ENCODE peak calls at places on chromosomes 13 and 19, in four cellular contexts. One of them, this sample, is unnamed.

GRCh38 chr13:29362849-29363604 is 232.5 kb downstream of the SLC7A1 start:
- DNase-seq in RWPE1: peak; percentile 65
- DNase-seq in thoracic aorta: no peak
- DNase-seq in glutamatergic neuron: peak; percentile 61
- DNase-seq in this sample: peak; percentile 55

GRCh38 chr13:37168151-37168550 is 62.7 kb upstream of the CSNK1A1L start:
- DNase-seq in glutamatergic neuron: no peak
- DNase-seq in thoracic aorta: no peak
- DNase-seq in RWPE1: no peak
- DNase-seq in this sample: no peak

GRCh38 chr19:1161716-1162115 is 12.4 kb downstream of the SBNO2 start:
- DNase-seq in RWPE1: peak; percentile 90
- DNase-seq in thoracic aorta: no peak
- DNase-seq in glutamatergic neuron: no peak
- DNase-seq in this sample: no peak

GRCh38 chr19:33770107-33770506 is 26.6 kb upstream of the KCTD15 start:
- DNase-seq in glutamatergic neuron: no peak
- DNase-seq in thoracic aorta: no peak
- DNase-seq in RWPE1: no peak
- DNase-seq in this sample: no peak

GRCh38 chr19:16293133-16294085 is 31.2 kb upstream of the KLF2 start:
- DNase-seq in RWPE1: peak; percentile 35
- DNase-seq in glutamatergic neuron: no peak
- DNase-seq in thoracic aorta: peak; percentile 63
- DNase-seq in this sample: peak; percentile 19

GRCh38 chr13:63773476-63773875 is 2357.8 kb upstream of the PCDH20 start:
- DNase-seq in thoracic aorta: no peak
- DNase-seq in RWPE1: no peak
- DNase-seq in glutamatergic neuron: no peak
- DNase-seq in this sample: no peak

GRCh38 chr13:38656699-38657098 is 30.2 kb upstream of the FREM2 start:
- DNase-seq in thoracic aorta: no peak
- DNase-seq in glutamatergic neuron: no peak
- DNase-seq in RWPE1: no peak
- DNase-seq in this sample: no peak

GRCh38 chr13:87003265-87003664 is 667.9 kb upstream of the SLITRK5 start:
- DNase-seq in glutamatergic neuron: no peak
- DNase-seq in RWPE1: no peak
- DNase-seq in thoracic aorta: no peak
- DNase-seq in this sample: no peak

GRCh38 chr13:39787086-39787487 is 131.6 kb downstream of the COG6 start:
- DNase-seq in thoracic aorta: no peak
- DNase-seq in glutamatergic neuron: no peak
- DNase-seq in RWPE1: no peak
- DNase-seq in this sample: no peak

GRCh38 chr13:29887651-29888050 is 37.2 kb upstream of the UBL3 start:
- DNase-seq in glutamatergic neuron: peak; percentile 39
- DNase-seq in RWPE1: no peak
- DNase-seq in thoracic aorta: no peak
- DNase-seq in this sample: no peak

GRCh38 chr13:32587774-32588165 is 1.5 kb downstream of the PDS5B start:
- DNase-seq in glutamatergic neuron: no peak
- DNase-seq in thoracic aorta: no peak
- DNase-seq in RWPE1: no peak
- DNase-seq in this sample: no peak

GRCh38 chr19:12668937-12669271 is 2.3 kb downstream of the WDR83 start:
- DNase-seq in thoracic aorta: no peak
- DNase-seq in RWPE1: peak; percentile 53
- DNase-seq in glutamatergic neuron: peak; percentile 48
- DNase-seq in this sample: peak; percentile 53

GRCh38 chr19:46629546-46630025 is 4.7 kb upstream of the PTGIR start:
- DNase-seq in glutamatergic neuron: no peak
- DNase-seq in RWPE1: no peak
- DNase-seq in thoracic aorta: no peak
- DNase-seq in this sample: no peak

GRCh38 chr13:77902319-77902963 is 16.2 kb downstream of the EDNRB start:
- DNase-seq in RWPE1: no peak
- DNase-seq in glutamatergic neuron: no peak
- DNase-seq in thoracic aorta: no peak
- DNase-seq in this sample: no peak

GRCh38 chr19:46872967-46873366 is 12.2 kb downstream of the ARHGAP35 start:
- DNase-seq in thoracic aorta: no peak
- DNase-seq in RWPE1: no peak
- DNase-seq in glutamatergic neuron: no peak
- DNase-seq in this sample: no peak

GRCh38 chr19:42261763-42262162 is 6.8 kb upstream of the ERF start:
- DNase-seq in glutamatergic neuron: no peak
- DNase-seq in RWPE1: no peak
- DNase-seq in thoracic aorta: no peak
- DNase-seq in this sample: no peak

GRCh38 chr13:94129490-94129894 is 350.0 kb downstream of the DCT start:
- DNase-seq in RWPE1: no peak
- DNase-seq in glutamatergic neuron: no peak
- DNase-seq in thoracic aorta: no peak
- DNase-seq in this sample: no peak

GRCh38 chr19:5118026-5118425 is 149.1 kb downstream of the KDM4B start:
- DNase-seq in glutamatergic neuron: no peak
- DNase-seq in thoracic aorta: no peak
- DNase-seq in RWPE1: no peak
- DNase-seq in this sample: no peak

GRCh38 chr13:29396446-29396845 is 199.0 kb downstream of the SLC7A1 start:
- DNase-seq in glutamatergic neuron: no peak
- DNase-seq in RWPE1: no peak
- DNase-seq in thoracic aorta: no peak
- DNase-seq in this sample: no peak

GRCh38 chr13:45882626-45883025 is 31.1 kb upstream of the SIAH3 start:
- DNase-seq in RWPE1: no peak
- DNase-seq in glutamatergic neuron: no peak
- DNase-seq in thoracic aorta: no peak
- DNase-seq in this sample: peak; percentile 15

GRCh38 chr13:28755546-28755870 is 36.7 kb upstream of the SLC46A3 start:
- DNase-seq in RWPE1: no peak
- DNase-seq in glutamatergic neuron: no peak
- DNase-seq in thoracic aorta: no peak
- DNase-seq in this sample: no peak

GRCh38 chr13:90320663-90321062 is 1026.8 kb upstream of the MIR17HG start:
- DNase-seq in thoracic aorta: no peak
- DNase-seq in glutamatergic neuron: no peak
- DNase-seq in RWPE1: no peak
- DNase-seq in this sample: no peak

GRCh38 chr19:21115430-21115829 is 26.4 kb upstream of the ZNF431 start:
- DNase-seq in RWPE1: no peak
- DNase-seq in glutamatergic neuron: no peak
- DNase-seq in thoracic aorta: no peak
- DNase-seq in this sample: no peak

GRCh38 chr13:99197257-99197651 is 3.4 kb upstream of the UBAC2 start:
- DNase-seq in RWPE1: no peak
- DNase-seq in thoracic aorta: no peak
- DNase-seq in glutamatergic neuron: no peak
- DNase-seq in this sample: no peak

GRCh38 chr19:53076984-53077383 is 26.2 kb downstream of the ZNF160 start:
- DNase-seq in thoracic aorta: no peak
- DNase-seq in RWPE1: no peak
- DNase-seq in glutamatergic neuron: peak; percentile 83
- DNase-seq in this sample: peak; percentile 45

GRCh38 chr13:43390101-43390500 is 366.7 kb downstream of the DNAJC15 start:
- DNase-seq in glutamatergic neuron: no peak
- DNase-seq in thoracic aorta: no peak
- DNase-seq in RWPE1: no peak
- DNase-seq in this sample: no peak

GRCh38 chr13:110442946-110443632 is 118.4 kb downstream of the RAB20 start:
- DNase-seq in RWPE1: peak; percentile 53
- DNase-seq in glutamatergic neuron: no peak
- DNase-seq in thoracic aorta: no peak
- DNase-seq in this sample: no peak

GRCh38 chr13:20706661-20707060 is 3.2 kb downstream of the IL17D start:
- DNase-seq in RWPE1: no peak
- DNase-seq in thoracic aorta: no peak
- DNase-seq in glutamatergic neuron: no peak
- DNase-seq in this sample: no peak

GRCh38 chr13:36839281-36839680 is 20.3 kb downstream of the RFXAP start:
- DNase-seq in glutamatergic neuron: no peak
- DNase-seq in thoracic aorta: no peak
- DNase-seq in RWPE1: no peak
- DNase-seq in this sample: no peak

GRCh38 chr19:46574533-46574932 is 26.6 kb upstream of the CALM3 start:
- DNase-seq in RWPE1: no peak
- DNase-seq in thoracic aorta: no peak
- DNase-seq in glutamatergic neuron: no peak
- DNase-seq in this sample: no peak

GRCh38 chr19:41877490-41877876 is 404 bp downstream of the CD79A start:
- DNase-seq in glutamatergic neuron: no peak
- DNase-seq in RWPE1: no peak
- DNase-seq in thoracic aorta: no peak
- DNase-seq in this sample: no peak

GRCh38 chr19:58395220-58395978 is at the start of gene RNF225:
- DNase-seq in RWPE1: peak; percentile 86
- DNase-seq in glutamatergic neuron: no peak
- DNase-seq in thoracic aorta: no peak
- DNase-seq in this sample: no peak

GRCh38 chr19:45146251-45146650 is 14.5 kb downstream of the NKPD1 start:
- DNase-seq in glutamatergic neuron: no peak
- DNase-seq in thoracic aorta: no peak
- DNase-seq in RWPE1: no peak
- DNase-seq in this sample: no peak

GRCh38 chr13:42832341-42833153 is 51.2 kb downstream of the FAM216B start:
- DNase-seq in glutamatergic neuron: no peak
- DNase-seq in RWPE1: no peak
- DNase-seq in thoracic aorta: no peak
- DNase-seq in this sample: no peak

GRCh38 chr19:49875801-49876421 is 1.2 kb downstream of the AKT1S1 start:
- DNase-seq in thoracic aorta: no peak
- DNase-seq in RWPE1: no peak
- DNase-seq in glutamatergic neuron: peak; percentile 78
- DNase-seq in this sample: peak; percentile 75

DNA sequence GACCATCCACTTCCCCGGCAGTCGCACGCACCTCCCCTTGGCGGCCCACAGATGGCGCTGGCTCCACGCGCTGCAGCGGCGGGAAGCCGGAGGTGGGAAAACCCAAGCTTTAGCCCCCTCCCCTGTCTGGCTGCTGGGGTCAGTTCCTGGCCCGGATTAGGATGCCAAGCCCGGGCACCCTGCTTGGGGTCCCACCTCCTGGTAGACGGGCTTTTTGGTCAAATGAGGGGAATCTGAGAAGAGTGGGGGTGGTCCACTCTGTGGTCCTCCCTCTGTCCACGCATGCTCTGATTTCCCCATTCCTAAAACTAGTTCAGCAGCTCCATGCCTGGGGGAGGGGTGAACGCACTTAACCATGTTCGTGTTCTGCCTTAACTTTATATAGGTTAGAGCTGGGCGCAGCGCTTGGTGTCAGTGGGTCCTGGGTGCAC is 8.1 kb upstream of the ADGRE2 start:
- DNase-seq in glutamatergic neuron: peak; percentile 63
- DNase-seq in thoracic aorta: no peak
- DNase-seq in RWPE1: peak; percentile 36
- DNase-seq in this sample: peak; percentile 54
- TF ChIP-seq CTCF in glutamatergic neuron: peak; percentile 78
- TF ChIP-seq CTCF in thoracic aorta: peak; percentile 10
- TF ChIP-seq CTCF in RWPE1: peak; percentile 95
- TF ChIP-seq CTCF in this sample: peak; percentile 74

GRCh38 chr13:95552539-95553270 is at the start of gene CLDN10:
- DNase-seq in glutamatergic neuron: peak; percentile 84
- DNase-seq in RWPE1: no peak
- DNase-seq in thoracic aorta: no peak
- DNase-seq in this sample: peak; percentile 84
- TF ChIP-seq CTCF in glutamatergic neuron: peak; percentile 81
- TF ChIP-seq CTCF in RWPE1: no peak
- TF ChIP-seq CTCF in thoracic aorta: no peak
- TF ChIP-seq CTCF in this sample: peak; percentile 63

DNA sequence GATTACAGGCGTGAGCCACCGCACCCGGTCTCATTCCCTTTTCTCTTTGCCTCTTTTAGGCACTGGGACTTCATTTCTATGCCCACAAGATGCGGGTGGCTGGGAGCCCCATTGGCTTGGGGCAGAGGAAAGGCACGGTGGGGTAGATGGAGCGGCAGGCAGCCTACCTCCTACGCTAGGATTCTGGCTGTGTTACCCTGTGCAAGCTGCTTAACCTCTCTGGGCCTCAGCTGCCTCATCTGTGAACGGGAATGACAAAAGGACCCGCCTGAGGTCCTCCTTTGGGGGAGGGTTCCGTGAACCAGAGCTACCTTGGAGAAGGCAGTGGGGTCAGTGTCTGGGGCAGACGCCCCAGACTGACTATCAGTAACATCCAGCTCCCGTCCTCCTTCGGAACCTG is 9.3 kb upstream of the LINGO3 start:
- DNase-seq in thoracic aorta: no peak
- DNase-seq in RWPE1: no peak
- DNase-seq in glutamatergic neuron: no peak
- DNase-seq in this sample: no peak
- TF ChIP-seq CTCF in thoracic aorta: no peak
- TF ChIP-seq CTCF in RWPE1: no peak
- TF ChIP-seq CTCF in glutamatergic neuron: no peak
- TF ChIP-seq CTCF in this sample: no peak

DNA sequence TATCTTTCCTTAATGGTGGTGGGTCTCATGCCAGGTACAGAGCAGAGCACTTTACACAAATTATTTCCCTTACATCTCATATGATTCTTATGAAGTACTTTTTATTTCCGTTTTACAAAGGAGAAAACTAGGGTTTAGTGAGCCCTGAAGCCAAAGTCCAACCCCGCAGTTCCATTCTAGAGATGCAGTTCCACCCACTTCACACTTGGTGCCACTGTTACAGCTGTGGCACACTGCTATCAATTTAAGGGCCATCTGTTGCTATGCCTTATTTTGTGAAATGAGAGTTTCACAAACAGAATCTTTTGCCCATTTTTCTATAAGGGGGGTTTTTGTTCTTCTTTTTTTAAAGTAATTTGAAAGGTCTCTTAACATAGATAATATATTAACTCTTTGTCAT is 12.9 kb downstream of the MIPEP start:
- DNase-seq in glutamatergic neuron: no peak
- DNase-seq in RWPE1: no peak
- DNase-seq in thoracic aorta: no peak
- DNase-seq in this sample: no peak
- TF ChIP-seq CTCF in glutamatergic neuron: peak; percentile 16
- TF ChIP-seq CTCF in RWPE1: peak; percentile 23
- TF ChIP-seq CTCF in thoracic aorta: peak; percentile 7
- TF ChIP-seq CTCF in this sample: peak; percentile 37

DNA sequence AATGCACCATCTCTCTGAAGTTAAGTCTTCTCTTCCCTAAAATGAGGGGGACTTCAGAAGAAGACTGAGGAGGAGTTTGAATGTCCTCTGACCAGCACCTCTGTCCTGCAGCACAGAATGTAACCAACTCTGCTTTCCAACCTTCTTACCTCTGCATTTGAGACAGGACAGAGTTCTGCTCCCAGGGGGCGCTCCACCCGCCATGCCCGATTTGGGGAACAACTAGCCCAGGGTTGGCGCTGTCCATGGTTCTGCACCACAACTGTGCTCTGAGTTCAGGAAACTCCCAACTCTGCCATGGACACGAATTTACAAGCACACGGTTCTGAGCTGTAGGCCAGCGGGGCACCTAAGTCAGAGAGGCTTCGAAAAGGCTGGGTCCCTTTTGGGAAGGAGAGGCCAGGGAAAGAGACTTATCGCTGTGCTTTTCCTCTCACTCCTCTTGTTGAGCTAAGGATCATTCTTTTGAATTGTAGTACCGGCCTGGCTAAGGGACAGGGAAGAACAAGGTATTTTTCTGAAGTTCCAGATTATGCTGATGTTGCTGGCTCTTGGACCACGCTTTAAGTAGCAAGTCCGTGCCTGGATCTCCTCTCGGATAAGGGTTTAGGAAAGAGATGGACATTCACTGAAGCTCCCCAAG is 22.2 kb downstream of the SIGLEC5 start:
- DNase-seq in RWPE1: peak; percentile 68
- DNase-seq in thoracic aorta: no peak
- DNase-seq in glutamatergic neuron: peak; percentile 45
- DNase-seq in this sample: peak; percentile 86
- TF ChIP-seq CTCF in RWPE1: peak; percentile 52
- TF ChIP-seq CTCF in thoracic aorta: no peak
- TF ChIP-seq CTCF in glutamatergic neuron: peak; percentile 24
- TF ChIP-seq CTCF in this sample: peak; percentile 60